ENCODE peak calls at places on chromosomes 12 and 14, in ten cellular contexts. C is body of pancreas, R is MM.1S, J is lower lobe of right lung, T is ovary, G is dorsolateral prefrontal cortex, M is left lung, O is GM12864, K is HCT116, B is HepG2. F is an unnamed sample.

GRCh38 chr14:73909681-73910080 is 23.0 kb downstream of the ZNF410 start:
- DNase-seq in C (no peak), R (no peak), J (no peak), T (no peak), G (no peak), M (no peak), O (no peak), K (no peak), B (no peak), F (no peak)

GRCh38 chr12:132276720-132277373 is 52.5 kb downstream of the GALNT9 start:
- DNase-seq in C (no peak), R (no peak), J (no peak), T (no peak), G (no peak), M (no peak), O (no peak), K (no peak), B (no peak), F (no peak)

GRCh38 chr12:23230899-23231298 is 605.9 kb downstream of the ETNK1 start:
- DNase-seq in C (no peak), R (no peak), J (no peak), T (no peak), G (no peak), M (no peak), O (no peak), K (no peak), B (no peak), F (no peak)

GRCh38 chr12:95633049-95633545 is 81.8 kb upstream of the USP44 start:
- DNase-seq in C (peak), R (no peak), J (peak), T (no peak), G (no peak), M (no peak), O (no peak), K (peak), B (peak), F (peak)

GRCh38 chr12:124509676-124510300 is 57.6 kb downstream of the NCOR2 start:
- DNase-seq in C (peak), R (no peak), J (no peak), T (peak), G (peak), M (no peak), O (no peak), K (no peak), B (peak), F (peak)

GRCh38 chr14:69985456-69985855 is 106.2 kb downstream of the SMOC1 start:
- DNase-seq in C (no peak), R (no peak), J (no peak), T (no peak), G (no peak), M (no peak), O (no peak), K (no peak), B (no peak), F (no peak)

GRCh38 chr14:52895000-52895399 is 55.9 kb downstream of the FERMT2 start:
- DNase-seq in C (no peak), R (no peak), J (no peak), T (no peak), G (no peak), M (no peak), O (no peak), K (peak), B (no peak), F (no peak)

GRCh38 chr12:120069278-120069677 is 47.3 kb downstream of the RAB35 start:
- DNase-seq in C (no peak), R (no peak), J (no peak), T (no peak), G (no peak), M (no peak), O (no peak), K (no peak), B (no peak), F (no peak)

GRCh38 chr12:51525518-51525917 is 65.5 kb upstream of the SCN8A start:
- DNase-seq in C (no peak), R (no peak), J (no peak), T (no peak), G (no peak), M (no peak), O (no peak), K (no peak), B (no peak), F (no peak)

GRCh38 chr14:50038398-50039119 is 77.8 kb downstream of the VCPKMT start:
- DNase-seq in C (no peak), R (no peak), J (no peak), T (no peak), G (no peak), M (no peak), O (peak), K (no peak), B (peak), F (no peak)

GRCh38 chr14:99612737-99613330 is 8.8 kb upstream of the CCDC85C start:
- DNase-seq in C (no peak), R (no peak), J (no peak), T (no peak), G (no peak), M (no peak), O (no peak), K (no peak), B (no peak), F (no peak)

GRCh38 chr12:48979602-48980388 is 1.7 kb downstream of the WNT1 start:
- DNase-seq in C (peak), R (no peak), J (no peak), T (peak), G (no peak), M (peak), O (no peak), K (no peak), B (no peak), F (no peak)

GRCh38 chr12:69406217-69406616 is 46.7 kb downstream of the YEATS4 start:
- DNase-seq in C (no peak), R (no peak), J (no peak), T (no peak), G (no peak), M (no peak), O (no peak), K (no peak), B (no peak), F (no peak)

GRCh38 chr12:42474391-42474790 is 115.2 kb downstream of the PRICKLE1 start:
- DNase-seq in C (no peak), R (no peak), J (no peak), T (no peak), G (no peak), M (no peak), O (no peak), K (peak), B (no peak), F (no peak)

GRCh38 chr12:131511803-131512564 is 198.9 kb upstream of the SFSWAP start:
- DNase-seq in C (no peak), R (no peak), J (no peak), T (no peak), G (no peak), M (no peak), O (no peak), K (no peak), B (no peak), F (peak)

GRCh38 chr12:47277972-47278448 is 198.3 kb upstream of the AMIGO2 start:
- DNase-seq in C (no peak), R (no peak), J (no peak), T (no peak), G (no peak), M (no peak), O (no peak), K (peak), B (no peak), F (no peak)

GRCh38 chr14:72776701-72777255 is 117.1 kb downstream of the DPF3 start:
- DNase-seq in C (no peak), R (no peak), J (no peak), T (peak), G (no peak), M (no peak), O (no peak), K (no peak), B (peak), F (no peak)

GRCh38 chr12:104669057-104669770 is 212.5 kb downstream of the CHST11 start:
- DNase-seq in C (peak), R (no peak), J (peak), T (peak), G (peak), M (peak), O (no peak), K (no peak), B (no peak), F (peak)

GRCh38 chr14:50039734-50040400 is 76.5 kb downstream of the VCPKMT start:
- DNase-seq in C (peak), R (no peak), J (peak), T (no peak), G (no peak), M (peak), O (no peak), K (no peak), B (peak), F (no peak)

GRCh38 chr12:80186727-80187217 is 87.4 kb downstream of the OTOGL start:
- DNase-seq in C (peak), R (peak), J (no peak), T (no peak), G (peak), M (no peak), O (no peak), K (peak), B (peak), F (peak)

DNA sequence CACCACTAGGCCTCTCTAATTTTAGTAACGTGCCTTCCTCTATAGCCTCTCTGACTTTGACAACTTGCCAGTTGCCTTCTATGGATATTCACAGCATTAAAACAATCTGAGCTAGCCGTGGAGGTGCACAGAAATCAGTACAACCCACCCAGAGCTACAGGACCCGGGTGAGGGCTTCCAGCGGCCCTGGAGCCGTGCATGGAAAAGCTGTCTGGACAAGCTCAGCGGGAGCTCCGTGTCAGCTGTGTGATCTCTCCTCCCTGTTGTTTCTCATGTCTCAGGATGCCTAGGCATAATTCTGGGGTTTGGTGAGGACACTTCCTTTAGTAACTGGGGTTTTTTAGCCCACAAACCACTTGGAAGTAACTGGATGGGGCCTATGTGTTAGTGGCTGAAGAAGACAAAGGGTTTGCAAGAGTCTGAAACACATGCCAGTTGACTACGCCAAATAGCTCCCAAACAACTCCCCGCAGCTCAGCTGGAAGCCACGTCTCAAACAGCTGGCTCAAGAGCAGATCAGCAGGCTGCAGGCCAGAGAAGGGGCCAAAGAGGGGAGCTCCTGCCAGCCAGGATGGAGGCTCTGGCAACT is 52.9 kb downstream of the SSH1 start:
- DNase-seq in C (no peak), R (no peak), J (no peak), T (peak), G (no peak), M (no peak), O (no peak), K (no peak), B (no peak), F (peak)
- TF ChIP-seq CTCF in C (no peak), R (no peak), J (no peak), T (no peak), G (no peak), M (no peak), O (no peak), K (no peak), B (no peak), F (peak)

DNA sequence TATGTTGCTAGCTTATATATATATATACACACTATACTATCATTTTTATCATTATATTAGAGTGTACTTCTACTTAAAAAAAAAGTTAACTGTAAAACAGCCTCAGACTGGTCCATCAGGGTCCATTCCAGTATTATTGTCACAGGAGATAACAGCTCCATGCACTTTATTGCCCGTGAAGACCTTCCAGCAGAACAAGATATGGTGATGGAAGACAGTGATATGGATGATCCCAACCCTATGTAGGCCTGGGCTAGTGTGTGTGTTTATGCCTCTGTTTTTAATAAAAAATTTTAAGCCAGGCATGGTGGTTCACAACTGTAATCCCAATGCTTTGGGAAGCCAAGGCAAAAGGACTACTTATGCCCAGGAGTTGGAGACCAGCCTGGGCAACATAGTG is 86.2 kb downstream of the GCH1 start:
- DNase-seq in C (no peak), R (no peak), J (no peak), T (no peak), G (no peak), M (no peak), O (no peak), K (no peak), B (no peak), F (peak)
- TF ChIP-seq CTCF in C (no peak), R (no peak), J (no peak), T (no peak), G (no peak), M (no peak), O (no peak), K (no peak), B (no peak), F (no peak)

GRCh38 chr14:22276913-22277816 is 311.9 kb downstream of the DAD1 start:
- DNase-seq in C (no peak), R (no peak), J (no peak), T (no peak), G (no peak), M (no peak), O (no peak), K (peak), B (peak), F (no peak)
- TF ChIP-seq CTCF in C (peak), R (peak), J (peak), T (no peak), G (peak), M (peak), O (peak), K (peak), B (peak), F (peak)

DNA sequence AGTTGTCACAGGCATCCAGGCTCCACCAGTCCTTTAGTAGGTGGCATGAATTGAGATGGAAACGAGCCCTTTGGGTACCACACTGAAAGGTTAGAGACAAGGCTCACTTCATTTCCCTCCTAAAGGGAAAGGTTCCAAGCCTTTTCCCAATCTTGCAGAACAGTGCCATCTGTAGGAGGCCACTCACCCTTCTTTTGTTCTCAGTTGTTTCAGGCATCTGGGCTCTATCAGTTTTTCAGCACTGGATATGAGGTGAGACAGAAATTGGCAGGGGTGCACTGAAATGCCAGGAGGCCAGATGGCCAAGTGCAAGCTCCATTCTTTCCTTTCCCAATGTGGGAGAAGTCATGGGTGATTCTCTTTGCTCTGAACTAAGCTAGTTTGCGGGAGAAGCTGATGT is 15.2 kb downstream of the FBXO33 start:
- DNase-seq in C (no peak), R (no peak), J (no peak), T (no peak), G (no peak), M (no peak), O (no peak), K (peak), B (peak), F (peak)
- TF ChIP-seq CTCF in C (no peak), R (peak), J (no peak), T (no peak), G (no peak), M (no peak), O (no peak), K (peak), B (peak), F (peak)